ENCODE peak calls at places on chromosome 6, in six cellular contexts. F is astrocyte, L is endodermal cell, T is psoas muscle, S is A549, V is left ventricle myocardium inferior. Y is an unnamed sample.

GRCh38 chr6:143233563-143234285 is 173.0 kb downstream of the AIG1 start:
- DNase-seq in T (no peak), L (peak; percentile 53), S (no peak), F (no peak), V (no peak), Y (no peak)

GRCh38 chr6:10271982-10272381 is 142.9 kb downstream of the TFAP2A start:
- DNase-seq in L (no peak), V (no peak), F (no peak), T (no peak), S (no peak), Y (no peak)

GRCh38 chr6:106658469-106658868 is 29.1 kb downstream of the QRSL1 start:
- DNase-seq in S (peak; percentile 10), V (no peak), F (no peak), T (no peak), L (no peak), Y (no peak)

GRCh38 chr6:168180548-168181011 is 101.6 kb upstream of the FRMD1 start:
- DNase-seq in F (no peak), S (no peak), V (no peak), L (peak; percentile 45), T (no peak), Y (no peak)

GRCh38 chr6:106858653-106859092 is 115.9 kb downstream of the CD24 start:
- DNase-seq in L (no peak), F (peak; percentile 92), T (no peak), S (peak; percentile 68), V (no peak), Y (no peak)

GRCh38 chr6:44011350-44011925 is 115.8 kb downstream of the MRPL14 start:
- DNase-seq in V (no peak), F (peak; percentile 56), T (no peak), S (no peak), L (peak; percentile 35), Y (no peak)

GRCh38 chr6:111242452-111242851 is 155.1 kb downstream of the SLC16A10 start:
- DNase-seq in L (no peak), F (peak; percentile 88), S (peak; percentile 52), V (no peak), T (no peak), Y (no peak)

GRCh38 chr6:137830562-137830961 is 36.5 kb upstream of the TNFAIP3 start:
- DNase-seq in S (no peak), V (no peak), T (no peak), F (peak; percentile 45), L (no peak), Y (no peak)

GRCh38 chr6:100202417-100203194 is 208.6 kb upstream of the MCHR2 start:
- DNase-seq in S (peak; percentile 83), T (peak; percentile 37), L (no peak), V (no peak), F (peak; percentile 96), Y (peak; percentile 28)

GRCh38 chr6:149259753-149260152 is 57.8 kb upstream of the TAB2 start:
- DNase-seq in T (no peak), V (no peak), S (no peak), L (no peak), F (no peak), Y (no peak)

GRCh38 chr6:42200035-42200434 is 5.3 kb upstream of the GUCA1B start:
- DNase-seq in S (peak; percentile 66), V (no peak), F (peak; percentile 95), T (no peak), L (no peak), Y (no peak)

GRCh38 chr6:36035240-36035639 is 7.6 kb downstream of the MAPK14 start:
- DNase-seq in L (no peak), S (no peak), V (no peak), T (no peak), F (peak; percentile 23), Y (no peak)

GRCh38 chr6:67450641-67451040 is 1184.4 kb upstream of the ADGRB3 start:
- DNase-seq in V (no peak), L (no peak), F (no peak), T (no peak), S (no peak), Y (no peak)

GRCh38 chr6:24330137-24330732 is 27.6 kb downstream of the DCDC2 start:
- DNase-seq in S (peak; percentile 62), V (no peak), L (no peak), T (no peak), F (peak; percentile 53), Y (no peak)

GRCh38 chr6:102907181-102907580 is 1513.7 kb downstream of the GRIK2 start:
- DNase-seq in V (no peak), L (peak; percentile 71), S (peak; percentile 3), F (no peak), T (no peak), Y (no peak)

GRCh38 chr6:43250992-43251373 is 7.7 kb downstream of the TTBK1 start:
- DNase-seq in V (no peak), T (no peak), F (no peak), S (no peak), L (peak; percentile 51), Y (no peak)

GRCh38 chr6:35310265-35310831 is 12.7 kb downstream of the DEF6 start:
- DNase-seq in L (peak; percentile 28), V (no peak), S (no peak), T (no peak), F (no peak), Y (no peak)

GRCh38 chr6:90406957-90407356 is 110.3 kb upstream of the BACH2 start:
- DNase-seq in T (no peak), V (no peak), S (no peak), F (peak; percentile 41), L (no peak), Y (no peak)

GRCh38 chr6:73073238-73073637 is 152.1 kb downstream of the KHDC1L start:
- DNase-seq in V (no peak), S (peak; percentile 63), F (no peak), L (no peak), T (no peak), Y (no peak)

GRCh38 chr6:97294451-97294850 is 11.4 kb upstream of the MMS22L start:
- DNase-seq in V (no peak), F (peak; percentile 64), S (no peak), T (no peak), L (no peak), Y (no peak)

GRCh38 chr6:119379809-119380208 is 30.2 kb upstream of the MAN1A1 start:
- DNase-seq in F (no peak), L (no peak), T (no peak), S (no peak), V (no peak), Y (no peak)

GRCh38 chr6:125481056-125481455 is 179.3 kb upstream of the HDDC2 start:
- DNase-seq in V (no peak), L (no peak), F (no peak), S (no peak), T (no peak), Y (no peak)

GRCh38 chr6:57242505-57242904 is 20.4 kb upstream of the RAB23 start:
- DNase-seq in F (peak; percentile 95), L (no peak), V (no peak), T (no peak), S (peak; percentile 71), Y (no peak)

GRCh38 chr6:12605888-12606345 is 110.7 kb upstream of the PHACTR1 start:
- DNase-seq in F (peak; percentile 42), S (peak; percentile 83), L (peak; percentile 77), V (peak; percentile 15), T (no peak), Y (no peak)

GRCh38 chr6:121849477-121849876 is 414.0 kb downstream of the GJA1 start:
- DNase-seq in V (peak; percentile 17), S (peak; percentile 61), T (no peak), L (peak; percentile 94), F (peak; percentile 54), Y (no peak)

GRCh38 chr6:167295495-167296292 is 4.6 kb downstream of the UNC93A start:
- DNase-seq in L (peak; percentile 23), F (no peak), S (no peak), V (no peak), T (no peak), Y (no peak)

GRCh38 chr6:53547166-53547814 is 2.4 kb upstream of the GCLC start:
- DNase-seq in T (peak; percentile 20), V (no peak), F (no peak), S (no peak), L (peak; percentile 63), Y (peak; percentile 55)

GRCh38 chr6:148747145-148747492 is 289 bp downstream of the UST start:
- DNase-seq in F (peak; percentile 19), L (no peak), T (peak; percentile 64), S (no peak), V (peak; percentile 52), Y (peak; percentile 83)

GRCh38 chr6:109824105-109824504 is 133.0 kb downstream of the FIG4 start:
- DNase-seq in V (no peak), L (no peak), T (no peak), F (no peak), S (no peak), Y (no peak)

GRCh38 chr6:109821494-109821893 is 130.4 kb downstream of the FIG4 start:
- DNase-seq in F (no peak), L (no peak), V (no peak), S (no peak), T (no peak), Y (no peak)

GRCh38 chr6:109820706-109821350 is 129.7 kb downstream of the FIG4 start:
- DNase-seq in S (no peak), T (no peak), L (no peak), F (no peak), V (no peak), Y (no peak)

GRCh38 chr6:109826551-109826950 is 135.5 kb downstream of the FIG4 start:
- DNase-seq in T (no peak), L (no peak), F (no peak), S (no peak), V (no peak), Y (no peak)
- H3K9me3 ChIP-seq in T (no peaks in the 10 kb centered on the region), L (peaks cover 13% of the 10 kb centered on the region), F (no peaks in the 10 kb centered on the region), S (no peaks in the 10 kb centered on the region), V (peaks cover 15% of the 10 kb centered on the region), Y (no peaks in the 10 kb centered on the region)

DNA sequence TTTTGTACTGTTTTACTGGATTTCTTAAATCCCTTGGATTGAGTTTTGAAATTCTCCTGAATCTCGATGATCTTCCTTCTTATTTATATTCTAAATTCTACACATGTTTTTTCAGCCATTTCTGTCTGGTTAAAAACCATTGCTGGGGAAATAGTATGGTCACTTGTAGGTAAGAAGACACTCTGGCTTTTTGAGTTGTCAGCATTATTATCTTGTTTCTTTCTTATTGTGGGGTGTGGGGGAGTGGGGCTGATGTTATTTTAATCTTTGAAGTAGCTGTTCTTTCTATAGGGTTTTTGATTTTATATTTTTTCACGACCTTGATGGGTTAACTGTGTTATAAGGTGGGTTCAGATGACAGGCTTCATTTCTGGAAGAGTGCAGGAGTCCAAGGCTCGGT is 37.4 kb upstream of the ADGRB3 start:
- DNase-seq in V (no peak), F (no peak), T (no peak), S (no peak), L (no peak), Y (no peak)
- H3K27ac ChIP-seq in V (no peak overlapping the region), F (no peak overlapping the region), T (no peak overlapping the region), S (no peak overlapping the region), L (no peak overlapping the region), Y (no peak overlapping the region)

GRCh38 chr6:48706310-48706709 is 595.3 kb upstream of the PTCHD4 start:
- DNase-seq in T (no peak), S (no peak), F (no peak), V (no peak), L (no peak), Y (no peak)
- H3K4me1 ChIP-seq in T (no peaks in the 10 kb centered on the region), S (no peaks in the 10 kb centered on the region), F (no peaks in the 10 kb centered on the region), V (no peaks in the 10 kb centered on the region), L (no peaks in the 10 kb centered on the region), Y (no peaks in the 10 kb centered on the region)

DNA sequence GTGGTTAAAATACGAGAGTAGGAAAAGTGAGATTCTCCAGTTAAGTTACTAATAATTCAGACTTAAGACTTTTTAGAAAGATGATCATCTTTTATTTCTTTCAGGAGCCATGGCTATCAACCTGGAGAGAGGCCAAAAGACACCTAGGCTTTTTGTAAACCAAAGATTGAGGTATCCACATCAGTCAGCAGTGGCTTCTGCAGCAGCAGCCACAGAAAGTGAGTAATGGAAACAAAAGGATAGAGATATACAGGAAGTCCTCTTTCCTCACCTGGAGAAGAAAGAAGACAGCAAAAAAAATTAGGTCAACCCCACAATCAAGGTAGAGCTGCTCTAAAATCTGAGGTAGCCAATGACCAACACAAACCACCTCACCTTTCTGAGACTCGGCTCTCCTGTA is 22.7 kb upstream of the TRIM39 start:
- DNase-seq in S (no peak), L (no peak), F (no peak), V (no peak), T (no peak), Y (no peak)
- H3K9me3 ChIP-seq in S (peaks cover 40% of the 10 kb centered on the region), L (peaks cover 76% of the 10 kb centered on the region), F (no peaks in the 10 kb centered on the region), V (no peaks in the 10 kb centered on the region), T (no peaks in the 10 kb centered on the region), Y (no peaks in the 10 kb centered on the region)